ENCODE peak calls at places on chromosomes 7 and 10, in nine cellular contexts. F is GM23248, P is dorsolateral prefrontal cortex, U is heart left ventricle, C is spleen, L is stomach, A is gastrocnemius medialis, E is A549, D is AG10803. X is an unnamed sample.
A peak's percentile ranks its signal among the peaks of the same experiment; 100 is the strongest.

GRCh38 chr7:151125835-151126481 is 39.7 kb downstream of the AGAP3 start:
- DNase-seq in F (peak; percentile 20), P (no peak), U (no peak), C (no peak), L (no peak), A (no peak), E (no peak), D (no peak), X (no peak)

GRCh38 chr10:3074145-3074665 is 6.9 kb downstream of the PFKP start:
- DNase-seq in F (no peak), P (no peak), U (no peak), C (no peak), L (no peak), A (no peak), E (no peak), D (no peak), X (no peak)

GRCh38 chr7:17118412-17118811 is 180.0 kb upstream of the AHR start:
- DNase-seq in F (no peak), P (no peak), U (no peak), C (no peak), L (no peak), A (no peak), E (no peak), D (no peak), X (no peak)

GRCh38 chr10:86141896-86142295 is 224.7 kb downstream of the GRID1 start:
- DNase-seq in F (no peak), P (no peak), U (no peak), C (peak; percentile 39), L (no peak), A (no peak), E (no peak), D (no peak), X (no peak)

GRCh38 chr10:111953949-111954348 is 229.6 kb downstream of the GPAM start:
- DNase-seq in F (no peak), P (no peak), U (no peak), C (no peak), L (no peak), A (no peak), E (no peak), D (no peak), X (no peak)

GRCh38 chr7:1807821-1808600 is 137.9 kb downstream of the ELFN1 start:
- DNase-seq in F (no peak), P (no peak), U (no peak), C (peak; percentile 49), L (peak; percentile 7), A (no peak), E (no peak), D (no peak), X (no peak)

GRCh38 chr7:69837387-69838068 is 239.3 kb downstream of the AUTS2 start:
- DNase-seq in F (peak; percentile 25), P (no peak), U (no peak), C (no peak), L (no peak), A (no peak), E (no peak), D (peak; percentile 44), X (no peak)

GRCh38 chr10:79246606-79247275 is 100.5 kb upstream of the PPIF start:
- DNase-seq in F (peak; percentile 74), P (no peak), U (peak; percentile 83), C (no peak), L (no peak), A (peak; percentile 50), E (no peak), D (peak; percentile 64), X (peak; percentile 41)

GRCh38 chr10:18230794-18231193 is 90.6 kb downstream of the CACNB2 start:
- DNase-seq in F (peak; percentile 65), P (no peak), U (no peak), C (no peak), L (no peak), A (no peak), E (no peak), D (peak; percentile 42), X (no peak)

GRCh38 chr7:70131807-70132565 is 533.7 kb downstream of the AUTS2 start:
- DNase-seq in F (no peak), P (no peak), U (no peak), C (no peak), L (no peak), A (no peak), E (no peak), D (no peak), X (no peak)

GRCh38 chr10:137031-137430 is 1.8 kb downstream of the ZMYND11 start:
- DNase-seq in F (peak; percentile 57), P (no peak), U (no peak), C (no peak), L (no peak), A (no peak), E (peak; percentile 55), D (no peak), X (no peak)

GRCh38 chr7:131111792-131112191 is 215.9 kb upstream of the MKLN1 start:
- DNase-seq in F (no peak), P (no peak), U (no peak), C (no peak), L (no peak), A (no peak), E (no peak), D (no peak), X (no peak)
- H3K4me3 ChIP-seq in F (peak overlapping the region; percentile 92), P (peak overlapping the region; percentile 100), U (no peak overlapping the region), C (no peak overlapping the region), L (no peak overlapping the region), A (peak overlapping the region; percentile 96), E (peak overlapping the region; percentile 78), D (peak overlapping the region; percentile 80), X (no peak overlapping the region)

GRCh38 chr10:32923849-32924248 is 34.2 kb downstream of the ITGB1 start:
- DNase-seq in F (no peak), P (no peak), U (no peak), C (no peak), L (no peak), A (no peak), E (no peak), D (no peak), X (no peak)
- H3K4me3 ChIP-seq in F (no peak overlapping the region), P (no peak overlapping the region), U (no peak overlapping the region), C (no peak overlapping the region), L (no peak overlapping the region), A (no peak overlapping the region), E (no peak overlapping the region), D (no peak overlapping the region), X (no peak overlapping the region)

DNA sequence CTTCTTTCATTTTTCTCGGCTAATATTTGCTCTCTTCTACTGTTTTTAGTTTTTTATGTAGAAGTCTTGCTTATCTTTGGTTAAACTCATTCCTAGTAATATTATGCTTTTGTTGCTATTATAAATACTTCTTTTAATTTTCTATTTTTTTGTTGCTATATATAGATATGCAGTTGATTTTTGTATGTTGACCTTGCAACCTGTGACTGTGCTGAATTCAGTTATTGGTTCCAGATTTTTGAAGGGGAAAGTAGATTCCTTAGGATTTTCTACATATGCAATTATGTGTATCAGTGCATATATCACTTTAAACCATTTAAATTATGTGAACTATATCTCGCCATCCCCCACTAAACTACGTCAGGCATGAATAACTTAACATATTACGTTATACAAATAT is 71.6 kb downstream of the IDE start:
- DNase-seq in F (no peak), P (no peak), U (no peak), C (no peak), L (no peak), A (no peak), E (no peak), D (no peak), X (no peak)
- H3K4me3 ChIP-seq in F (no peak overlapping the region), P (no peak overlapping the region), U (no peak overlapping the region), C (no peak overlapping the region), L (no peak overlapping the region), A (no peak overlapping the region), E (no peak overlapping the region), D (no peak overlapping the region), X (no peak overlapping the region)

GRCh38 chr10:44977287-44978212 is 1.1 kb downstream of the DEPP1 start:
- DNase-seq in F (no peak), P (no peak), U (no peak), C (peak; percentile 79), L (no peak), A (no peak), E (no peak), D (no peak), X (no peak)
- H3K4me3 ChIP-seq in F (peak overlapping the region; percentile 65), P (peak overlapping the region; percentile 63), U (peak overlapping the region; percentile 84), C (peak overlapping the region; percentile 39), L (peak overlapping the region; percentile 56), A (peak overlapping the region; percentile 81), E (no peak overlapping the region), D (peak overlapping the region; percentile 79), X (peak overlapping the region; percentile 49)

GRCh38 chr10:93826355-93826754 is 67.4 kb upstream of the SLC35G1 start:
- DNase-seq in F (no peak), P (no peak), U (no peak), C (no peak), L (no peak), A (no peak), E (no peak), D (peak; percentile 20), X (no peak)
- H3K4me3 ChIP-seq in F (no peak overlapping the region), P (no peak overlapping the region), U (no peak overlapping the region), C (no peak overlapping the region), L (no peak overlapping the region), A (no peak overlapping the region), E (no peak overlapping the region), D (no peak overlapping the region), X (no peak overlapping the region)